ENCODE peak calls at places on chromosome 5, in nine cellular contexts. P is AG04450, F is tibial artery, R is nephron progenitor cell, K is cardiac fibroblast, I is Peyer's patch, G is foreskin fibroblast, U is OCI-LY7, N is GM06990. E is an unnamed sample.
A peak's percentile ranks its signal among the peaks of the same experiment; 100 is the strongest.

GRCh38 chr5:144189800-144190429 is 19.2 kb downstream of the KCTD16 start:
- DNase-seq in N (no peak), P (no peak), K (peak; percentile 73), U (no peak), G (peak; percentile 21), I (peak; percentile 58), R (no peak), F (no peak), E (no peak)

GRCh38 chr5:179319123-179319522 is 26.1 kb downstream of the ADAMTS2 start:
- DNase-seq in P (no peak), N (no peak), U (no peak), G (no peak), R (no peak), K (no peak), I (no peak), F (no peak), E (no peak)

GRCh38 chr5:114363837-114364236 is 2.0 kb downstream of the KCNN2 start:
- DNase-seq in K (no peak), G (no peak), I (no peak), P (no peak), F (no peak), N (peak; percentile 33), U (no peak), R (no peak), E (no peak)

GRCh38 chr5:147539053-147539452 is 29.2 kb upstream of the DPYSL3 start:
- DNase-seq in R (no peak), K (peak; percentile 52), G (peak; percentile 42), I (no peak), P (no peak), U (no peak), N (no peak), F (no peak), E (no peak)

GRCh38 chr5:168713051-168713450 is 133.9 kb upstream of the PANK3 start:
- DNase-seq in G (no peak), F (no peak), R (no peak), N (no peak), K (no peak), P (no peak), I (no peak), U (no peak), E (no peak)

GRCh38 chr5:174446446-174446845 is 277.9 kb upstream of the MSX2 start:
- DNase-seq in U (no peak), P (no peak), I (no peak), R (no peak), G (no peak), F (no peak), K (no peak), N (no peak), E (no peak)

GRCh38 chr5:41325074-41325473 is 111.7 kb upstream of the C6 start:
- DNase-seq in R (no peak), G (no peak), U (no peak), P (no peak), K (no peak), I (no peak), N (no peak), F (no peak), E (no peak)

GRCh38 chr5:61089351-61089750 is 72.9 kb downstream of the SMIM15 start:
- DNase-seq in G (no peak), R (no peak), U (no peak), N (no peak), P (no peak), F (no peak), I (no peak), K (peak; percentile 6), E (no peak)

GRCh38 chr5:98637607-98638006 is 135.9 kb upstream of the RGMB start:
- DNase-seq in I (no peak), N (no peak), F (peak; percentile 27), K (no peak), U (no peak), R (no peak), P (no peak), G (no peak), E (no peak)

GRCh38 chr5:93717162-93717561 is 24.2 kb downstream of the POU5F2 start:
- DNase-seq in R (no peak), I (no peak), P (no peak), N (no peak), U (no peak), G (no peak), F (no peak), K (peak; percentile 82), E (no peak)

GRCh38 chr5:67802766-67803165 is 412.8 kb upstream of the PIK3R1 start:
- DNase-seq in G (no peak), N (peak; percentile 46), U (no peak), I (no peak), K (no peak), R (no peak), P (no peak), F (no peak), E (no peak)

GRCh38 chr5:79743846-79744605 is 54.4 kb downstream of the CMYA5 start:
- DNase-seq in P (no peak), I (no peak), N (no peak), U (no peak), R (no peak), K (no peak), G (peak; percentile 11), F (no peak), E (no peak)

GRCh38 chr5:154562244-154562861 is 84.3 kb upstream of the HAND1 start:
- DNase-seq in P (no peak), K (no peak), N (no peak), G (no peak), F (no peak), U (no peak), I (no peak), R (no peak), E (no peak)

GRCh38 chr5:142753114-142753764 is 16.9 kb upstream of the ARHGAP26 start:
- DNase-seq in F (peak; percentile 86), G (no peak), K (peak; percentile 67), I (no peak), U (no peak), N (no peak), P (no peak), R (no peak), E (no peak)

GRCh38 chr5:123708074-123708806 is 196.3 kb downstream of the CSNK1G3 start:
- DNase-seq in U (no peak), G (peak; percentile 92), F (peak; percentile 62), N (no peak), R (no peak), P (peak; percentile 30), I (no peak), K (peak; percentile 75), E (no peak)

GRCh38 chr5:113378081-113378480 is 56.7 kb downstream of the TSSK1B start:
- DNase-seq in K (no peak), U (no peak), P (no peak), R (no peak), F (no peak), I (no peak), N (no peak), G (no peak), E (no peak)

GRCh38 chr5:99315413-99316178 is 386.8 kb upstream of the CHD1 start:
- DNase-seq in K (no peak), R (no peak), I (no peak), G (no peak), F (no peak), N (no peak), U (no peak), P (no peak), E (no peak)

GRCh38 chr5:37938086-37938852 is 98.4 kb upstream of the GDNF start:
- DNase-seq in K (no peak), P (no peak), I (no peak), U (no peak), N (no peak), G (no peak), R (no peak), F (no peak), E (no peak)

GRCh38 chr5:4640793-4641192 is 499.3 kb upstream of the ADAMTS16 start:
- DNase-seq in U (no peak), G (no peak), R (no peak), F (no peak), I (no peak), P (no peak), K (no peak), N (no peak), E (no peak)

GRCh38 chr5:34656001-34656699 is at the start of gene RAI14:
- DNase-seq in U (no peak), R (peak; percentile 85), K (peak; percentile 94), N (peak; percentile 53), I (no peak), P (peak; percentile 68), G (peak; percentile 94), F (peak; percentile 77), E (peak; percentile 21)
- TF ChIP-seq CTCF in U (no peak), R (no peak), K (no peak), N (no peak), I (no peak), P (no peak), G (no peak), F (no peak), E (no peak)

DNA sequence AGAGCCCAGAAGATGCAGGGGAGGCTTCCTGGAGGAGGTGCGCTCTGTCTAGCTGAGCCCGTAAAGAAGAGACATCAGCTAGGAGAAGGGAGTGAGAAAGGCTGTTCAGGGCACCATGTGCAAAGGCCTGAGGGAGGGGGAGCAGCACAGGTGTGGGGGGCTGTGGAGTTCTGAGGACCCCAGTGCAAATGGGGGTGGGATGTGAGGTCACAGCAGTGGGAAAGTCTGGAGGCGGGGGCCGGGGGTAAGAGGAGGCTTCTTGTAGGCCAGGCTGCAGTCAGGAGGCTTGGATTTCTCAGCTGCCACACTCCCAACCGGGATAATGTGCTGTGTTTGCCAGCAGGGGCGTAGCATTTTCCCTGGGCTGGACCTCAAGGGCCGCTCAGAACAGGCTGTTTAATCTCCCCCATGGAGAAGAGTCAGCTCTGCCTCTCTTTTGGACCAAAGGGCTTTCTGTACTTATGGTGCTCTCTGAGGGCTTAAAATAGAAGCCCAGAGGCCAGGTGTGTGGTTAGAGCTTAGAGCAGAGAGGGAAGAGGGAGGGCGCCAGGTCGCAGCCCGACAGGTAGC is 5.7 kb downstream of the NEURL1B start:
- DNase-seq in U (no peak), I (no peak), N (no peak), G (no peak), R (peak; percentile 38), F (no peak), K (peak; percentile 41), P (no peak), E (no peak)
- TF ChIP-seq CTCF in U (no peak), I (no peak), N (peak; percentile 27), G (peak; percentile 23), R (peak; percentile 45), F (peak; percentile 49), K (peak; percentile 24), P (peak; percentile 50), E (no peak)

DNA sequence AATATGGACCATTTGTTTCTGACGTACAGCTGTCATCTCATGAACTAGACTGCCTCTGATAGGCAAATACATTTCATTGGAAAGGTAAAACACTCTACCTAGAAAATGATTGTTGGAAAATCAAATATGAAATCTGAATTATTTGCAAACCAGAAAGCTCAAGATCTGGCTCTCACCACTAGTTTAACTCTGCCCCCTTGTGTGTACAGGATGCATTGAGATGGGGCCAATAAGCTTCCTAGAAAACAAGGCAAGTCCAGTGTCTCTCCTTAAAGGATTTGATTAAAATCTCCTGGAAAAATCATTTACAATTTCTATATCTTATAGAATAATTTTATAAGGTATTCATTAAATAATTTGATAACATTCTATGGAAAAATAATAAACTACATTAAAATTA is 311.9 kb upstream of the ANKH start:
- DNase-seq in K (peak; percentile 6), G (no peak), R (no peak), P (no peak), U (no peak), N (no peak), I (no peak), F (no peak), E (no peak)
- TF ChIP-seq CTCF in K (peak; percentile 32), G (peak; percentile 57), R (no peak), P (peak; percentile 41), U (no peak), N (no peak), I (no peak), F (no peak), E (no peak)

GRCh38 chr5:132886064-132886823 is 12.8 kb downstream of the LEAP2 start:
- DNase-seq in P (no peak), G (no peak), K (no peak), U (no peak), I (no peak), N (no peak), F (no peak), R (no peak), E (no peak)
- TF ChIP-seq CTCF in P (no peak), G (no peak), K (no peak), U (no peak), I (no peak), N (no peak), F (no peak), R (no peak), E (no peak)